ENCODE peak calls at places on chromosome 2, in ten cellular contexts. K is adipocyte, D is SJCRH30, N is cardiac muscle cell, Y is IMR-90, F is H1, S is K562, Z is BJ, V is uterus, U is HCT116. I is an unnamed sample. For H3K27me3, the result is how much of the 10 kb centered on the place peaks cover.

GRCh38 chr2:138829326-138829725 is 49.1 kb upstream of the NXPH2 start:
- DNase-seq in K (peak), D (peak), N (peak), Y (peak), F (peak), S (peak), Z (no peak), V (no peak), U (peak), I (no peak)

GRCh38 chr2:43539991-43540860 is 55.6 kb downstream of the THADA start:
- DNase-seq in K (peak), D (no peak), N (no peak), Y (peak), F (no peak), S (no peak), Z (peak), V (peak), U (no peak), I (peak)

GRCh38 chr2:118437501-118437900 is 349.2 kb downstream of the INSIG2 start:
- DNase-seq in K (no peak), D (no peak), N (no peak), Y (no peak), F (no peak), S (no peak), Z (no peak), V (no peak), U (no peak), I (no peak)

GRCh38 chr2:239811806-239812560 is 213.2 kb downstream of the NDUFA10 start:
- DNase-seq in K (no peak), D (no peak), N (no peak), Y (no peak), F (no peak), S (no peak), Z (no peak), V (peak), U (no peak), I (no peak)

GRCh38 chr2:128306081-128306930 is 12.4 kb downstream of the HS6ST1 start:
- DNase-seq in K (peak), D (peak), N (peak), Y (peak), F (no peak), S (peak), Z (peak), V (peak), U (no peak), I (peak)

GRCh38 chr2:197985029-197985428 is 180.6 kb downstream of the PLCL1 start:
- DNase-seq in K (no peak), D (no peak), N (no peak), Y (no peak), F (no peak), S (no peak), Z (no peak), V (no peak), U (no peak), I (no peak)

GRCh38 chr2:215784371-215784783 is 229.0 kb downstream of the MREG start:
- DNase-seq in K (peak), D (no peak), N (peak), Y (peak), F (no peak), S (no peak), Z (peak), V (no peak), U (no peak), I (peak)

GRCh38 chr2:88692187-88692586 is 714 bp downstream of the RPIA start:
- DNase-seq in K (peak), D (peak), N (peak), Y (peak), F (no peak), S (peak), Z (no peak), V (no peak), U (no peak), I (no peak)

GRCh38 chr2:136117391-136117841 is 533 bp downstream of the CXCR4 start:
- DNase-seq in K (peak), D (peak), N (peak), Y (peak), F (no peak), S (no peak), Z (no peak), V (no peak), U (no peak), I (no peak)

GRCh38 chr2:161419338-161419965 is 3.4 kb downstream of the TBR1 start:
- DNase-seq in K (no peak), D (no peak), N (no peak), Y (no peak), F (no peak), S (no peak), Z (no peak), V (no peak), U (no peak), I (no peak)

GRCh38 chr2:96642564-96643350 is at the start of gene FER1L5:
- DNase-seq in K (no peak), D (peak), N (peak), Y (peak), F (peak), S (peak), Z (no peak), V (peak), U (peak), I (no peak)

GRCh38 chr2:32168513-32168912 is 2.8 kb downstream of the SLC30A6 start:
- DNase-seq in K (no peak), D (no peak), N (no peak), Y (no peak), F (no peak), S (peak), Z (no peak), V (no peak), U (no peak), I (no peak)

GRCh38 chr2:95326433-95327140 is 29.4 kb downstream of the KCNIP3 start:
- DNase-seq in K (no peak), D (no peak), N (no peak), Y (no peak), F (no peak), S (no peak), Z (no peak), V (no peak), U (no peak), I (no peak)

GRCh38 chr2:27494944-27495554 is at the start of gene FNDC4:
- DNase-seq in K (peak), D (peak), N (peak), Y (no peak), F (no peak), S (peak), Z (no peak), V (peak), U (no peak), I (no peak)

GRCh38 chr2:16058747-16059358 is 118.5 kb downstream of the MYCN start:
- DNase-seq in K (no peak), D (no peak), N (no peak), Y (no peak), F (no peak), S (no peak), Z (no peak), V (no peak), U (no peak), I (no peak)

GRCh38 chr2:174740718-174741117 is 23.6 kb downstream of the CHRNA1 start:
- DNase-seq in K (no peak), D (no peak), N (no peak), Y (no peak), F (no peak), S (no peak), Z (no peak), V (no peak), U (no peak), I (no peak)

GRCh38 chr2:176067587-176068002 is 16.2 kb downstream of the EVX2 start:
- DNase-seq in K (no peak), D (no peak), N (no peak), Y (no peak), F (no peak), S (no peak), Z (no peak), V (no peak), U (no peak), I (no peak)

GRCh38 chr2:176068037-176068832 is 15.5 kb downstream of the EVX2 start:
- DNase-seq in K (no peak), D (no peak), N (peak), Y (no peak), F (no peak), S (no peak), Z (no peak), V (no peak), U (no peak), I (no peak)

GRCh38 chr2:176071330-176072291 is 12.2 kb downstream of the EVX2 start:
- DNase-seq in K (no peak), D (no peak), N (no peak), Y (no peak), F (no peak), S (no peak), Z (no peak), V (no peak), U (no peak), I (no peak)

GRCh38 chr2:176063958-176064357 is 19.8 kb downstream of the EVX2 start:
- DNase-seq in K (no peak), D (no peak), N (no peak), Y (no peak), F (no peak), S (no peak), Z (no peak), V (no peak), U (no peak), I (no peak)

GRCh38 chr2:176066645-176067586 is 16.8 kb downstream of the EVX2 start:
- DNase-seq in K (no peak), D (no peak), N (no peak), Y (no peak), F (no peak), S (peak), Z (no peak), V (no peak), U (no peak), I (no peak)
- H3K27me3 ChIP-seq in K (half or more), D (under half), N (half or more), Y (half or more), F (half or more), S (half or more), Z (under half), V (half or more), U (under half), I (half or more)

DNA sequence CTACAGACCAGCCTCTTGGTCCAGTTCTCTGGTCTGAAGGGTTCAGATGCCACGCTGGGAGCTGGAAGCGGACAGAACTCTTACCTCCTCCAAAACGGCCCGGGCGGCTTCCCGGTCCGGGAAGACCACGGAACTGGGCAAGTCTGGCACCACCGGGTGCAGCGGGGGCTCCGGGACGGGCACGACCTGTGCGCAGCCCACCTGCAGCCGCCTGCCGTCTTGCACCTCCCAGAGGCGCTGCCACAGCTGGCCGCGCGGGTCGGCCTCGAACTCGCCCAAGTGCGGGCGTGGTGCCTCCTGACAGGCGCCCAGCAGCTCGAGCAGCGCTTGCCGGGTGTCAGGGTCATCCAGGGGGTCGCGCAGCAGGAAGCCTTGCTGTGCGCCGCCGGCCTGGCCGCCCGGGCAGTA is 765 bp downstream of the CMPK2 start:
- DNase-seq in K (no peak), D (no peak), N (no peak), Y (no peak), F (no peak), S (no peak), Z (no peak), V (peak), U (no peak), I (no peak)
- H3K4me3 ChIP-seq in K (peak), D (no peak), N (peak), Y (peak), F (peak), S (peak), Z (peak), V (peak), U (peak), I (peak)

DNA sequence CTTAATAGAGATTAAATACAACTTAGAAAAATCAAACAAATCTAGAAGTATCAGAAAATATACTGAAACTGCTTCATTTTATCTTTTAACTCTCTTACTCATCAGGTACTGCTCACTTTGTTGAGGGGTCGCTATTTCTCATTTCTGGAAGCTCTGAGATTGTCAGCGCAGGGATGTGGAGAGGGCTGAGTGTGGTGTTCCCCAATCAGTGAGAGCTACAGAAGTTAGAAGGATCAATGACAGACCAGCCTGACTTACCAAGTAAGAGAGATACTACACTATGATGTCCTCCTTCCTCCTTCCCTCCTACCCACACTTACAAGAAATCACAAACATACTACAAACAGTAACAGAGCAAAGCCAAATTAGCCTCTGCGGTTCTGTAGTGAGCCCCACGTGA is 8.1 kb downstream of the GCFC2 start:
- DNase-seq in K (no peak), D (no peak), N (no peak), Y (no peak), F (no peak), S (no peak), Z (no peak), V (no peak), U (no peak), I (no peak)
- H3K27me3 ChIP-seq in K (under half), D (under half), N (under half), Y (under half), F (under half), S (under half), Z (under half), V (under half), U (under half), I (under half)

DNA sequence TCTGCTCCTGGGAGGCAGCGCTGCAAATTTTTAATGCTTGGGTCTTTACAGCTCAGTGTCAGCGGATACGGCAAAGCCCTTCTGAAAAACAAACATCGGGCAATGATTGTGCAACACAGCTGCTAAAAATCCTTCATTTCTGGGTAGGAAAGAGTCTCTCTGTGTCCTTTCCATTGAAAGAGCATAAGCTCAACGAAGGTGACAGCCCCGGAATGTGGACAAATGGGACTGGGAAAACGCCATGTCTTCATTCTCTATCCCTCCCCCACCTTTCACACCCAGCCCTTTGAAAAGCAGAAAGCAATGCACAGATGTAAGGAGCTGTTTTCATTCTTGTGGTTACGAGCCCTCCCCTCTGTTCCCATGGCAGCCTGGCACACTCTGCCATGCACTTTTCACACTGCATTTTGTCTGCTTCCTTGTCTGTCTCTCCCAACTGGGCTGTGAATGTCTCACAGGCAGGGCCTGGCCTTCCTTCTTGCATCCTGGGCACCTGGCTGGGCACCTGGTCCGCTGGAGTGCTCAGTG is 16.1 kb downstream of the TMEM177 start:
- DNase-seq in K (peak), D (peak), N (no peak), Y (peak), F (no peak), S (no peak), Z (peak), V (no peak), U (no peak), I (no peak)
- H3K4me3 ChIP-seq in K (peak), D (peak), N (no peak), Y (no peak), F (no peak), S (no peak), Z (peak), V (no peak), U (no peak), I (peak)

DNA sequence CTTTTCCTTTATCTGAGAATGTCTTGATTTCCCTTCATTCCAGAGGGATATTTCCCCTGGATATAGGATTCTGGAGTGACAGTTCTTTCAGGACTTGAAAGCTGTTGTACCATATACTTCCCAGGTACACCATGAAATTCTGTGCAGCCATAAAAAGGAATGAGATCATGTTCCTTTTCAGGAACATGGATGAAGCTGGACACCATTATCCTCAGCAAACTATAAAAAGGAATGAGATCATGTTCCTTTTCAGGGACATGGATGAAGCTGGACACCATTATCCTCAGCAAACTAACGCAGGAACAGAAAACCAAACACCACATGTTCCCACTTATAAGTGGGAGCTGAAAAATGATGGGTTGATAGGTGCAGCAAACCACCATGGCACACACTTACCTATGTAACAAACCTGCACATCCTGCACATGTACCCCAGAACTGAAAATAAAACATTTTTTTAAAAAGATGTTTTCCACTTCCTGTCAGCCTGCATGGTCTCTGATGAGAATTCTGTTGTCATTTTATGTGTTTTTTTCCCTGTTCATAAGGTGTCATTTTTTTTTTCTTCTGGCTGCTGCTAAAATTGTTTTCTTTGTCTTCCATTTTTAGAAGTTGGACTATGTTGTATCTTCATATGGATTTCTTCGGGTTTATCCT is 133.3 kb downstream of the DNAH6 start:
- DNase-seq in K (no peak), D (no peak), N (no peak), Y (no peak), F (no peak), S (no peak), Z (no peak), V (no peak), U (no peak), I (no peak)
- H3K27me3 ChIP-seq in K (under half), D (under half), N (under half), Y (under half), F (under half), S (under half), Z (under half), V (under half), U (under half), I (under half)

DNA sequence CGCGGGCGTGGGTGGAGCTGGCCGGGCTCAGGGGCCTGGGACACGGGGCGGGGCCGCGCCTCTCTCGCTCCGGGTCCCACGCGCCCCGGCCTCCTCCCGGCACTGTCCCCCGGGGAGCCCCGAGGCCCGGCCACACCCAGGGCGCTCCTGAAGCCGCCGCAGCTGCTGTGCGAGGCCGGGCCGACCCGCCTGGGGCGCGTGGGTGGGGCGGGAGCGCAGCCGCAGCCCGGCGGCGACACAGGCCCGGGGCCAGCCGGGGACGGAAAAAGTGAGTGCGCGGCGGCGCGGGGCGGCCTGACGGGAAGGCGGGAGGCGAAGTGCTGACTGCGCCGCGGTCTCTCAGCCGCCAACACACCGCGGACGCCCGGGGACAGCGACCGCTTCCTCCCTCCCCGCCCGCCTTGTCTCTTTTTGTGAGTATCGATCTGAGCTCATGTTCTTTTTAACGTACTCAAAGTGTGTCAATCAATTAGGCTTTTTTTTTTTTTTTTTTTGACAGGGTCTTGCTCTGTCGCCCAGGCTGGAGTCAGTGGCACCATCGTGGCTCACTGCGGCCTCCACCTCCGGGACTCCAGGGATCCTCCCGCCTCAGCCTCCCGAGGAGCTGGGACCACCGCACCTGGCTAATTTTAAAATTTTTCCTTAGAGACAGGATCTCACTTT is 14.5 kb downstream of the PDCD1 start:
- DNase-seq in K (peak), D (no peak), N (peak), Y (peak), F (no peak), S (peak), Z (peak), V (peak), U (peak), I (no peak)
- H3K4me3 ChIP-seq in K (peak), D (no peak), N (peak), Y (peak), F (peak), S (peak), Z (peak), V (no peak), U (peak), I (peak)

I was measured in AG04450.